ENCODE peak calls at places on chromosomes 11 and 22, in nine cellular contexts. Q is T-helper 17 cell; C is stimulated activated CD4-positive, alpha-beta T cell treated with anti-CD3 and anti-CD28 coated beads, Interleukin-1b, Interleukin-23, amount 100 ng/mL, for 1 hour; N is H54; L is ovary; U is neuronal stem cell; Z is foreskin fibroblast; O is stimulated activated CD8-positive, alpha-beta memory T cell treated with anti-CD3 and anti-CD28 coated beads, Interleukin-15, amount 100 ng/mL, for 4 hours; H is EL. E is an unnamed sample.

GRCh38 chr11:90805172-90805571 is 582.3 kb upstream of the CHORDC1 start:
- DNase-seq in L (no peak), N (no peak), H (no peak), U (no peak), O (no peak), C (no peak), Z (no peak), Q (no peak), E (peak; percentile 0)

GRCh38 chr11:110299006-110299785 is 2.8 kb upstream of the RDX start:
- DNase-seq in N (no peak), U (no peak), O (no peak), C (no peak), Z (no peak), Q (no peak), L (no peak), H (no peak), E (no peak)

GRCh38 chr11:63020671-63021255 is 5.1 kb upstream of the SLC22A8 start:
- DNase-seq in Z (no peak), N (peak; percentile 44), H (peak; percentile 15), C (no peak), U (peak; percentile 33), L (no peak), Q (no peak), O (no peak), E (no peak)

GRCh38 chr22:37701121-37701786 is 4.4 kb downstream of the TRIOBP start:
- DNase-seq in O (no peak), H (no peak), C (no peak), L (no peak), U (no peak), Q (no peak), N (no peak), Z (no peak), E (no peak)

GRCh38 chr22:26660961-26661578 is 3.7 kb downstream of the MIAT start:
- DNase-seq in U (peak; percentile 80), H (no peak), O (no peak), L (no peak), N (no peak), Z (no peak), C (no peak), Q (no peak), E (no peak)

GRCh38 chr11:134669796-134670195 is 257.8 kb upstream of the B3GAT1 start:
- DNase-seq in Z (no peak), L (no peak), O (no peak), C (no peak), H (no peak), N (no peak), Q (no peak), U (no peak), E (no peak)

GRCh38 chr11:73326929-73327811 is 19.1 kb downstream of the ARHGEF17 start:
- DNase-seq in N (no peak), O (no peak), Q (no peak), L (no peak), U (no peak), Z (no peak), C (no peak), H (peak; percentile 48), E (peak; percentile 78)

GRCh38 chr22:32204211-32204855 is 540 bp downstream of the RFPL2 start:
- DNase-seq in H (no peak), N (no peak), Z (no peak), C (no peak), L (no peak), U (no peak), O (no peak), Q (no peak), E (no peak)

GRCh38 chr22:36197065-36197440 is 4.6 kb downstream of the APOL4 start:
- DNase-seq in Z (no peak), C (no peak), U (peak; percentile 79), Q (no peak), H (peak; percentile 63), N (no peak), L (peak; percentile 88), O (no peak), E (peak; percentile 91)

GRCh38 chr22:42937164-42937854 is 77.6 kb downstream of the PACSIN2 start:
- DNase-seq in H (peak; percentile 84), U (no peak), L (no peak), O (no peak), C (no peak), Z (peak; percentile 63), N (peak; percentile 57), Q (no peak), E (peak; percentile 94)

GRCh38 chr11:37712246-37712645 is 1114.2 kb upstream of the RAG2 start:
- DNase-seq in L (no peak), O (no peak), Q (no peak), Z (no peak), C (no peak), N (no peak), U (peak; percentile 14), H (peak; percentile 17), E (no peak)

GRCh38 chr11:57474751-57475115 is 14.4 kb downstream of the RTN4RL2 start:
- DNase-seq in Q (no peak), O (no peak), H (no peak), Z (no peak), N (no peak), L (no peak), U (no peak), C (no peak), E (no peak)

GRCh38 chr11:2507212-2507901 is 62.5 kb downstream of the KCNQ1 start:
- DNase-seq in C (no peak), O (no peak), Q (no peak), H (no peak), L (no peak), Z (no peak), N (no peak), U (no peak), E (no peak)

GRCh38 chr11:13666708-13667107 is 1.8 kb upstream of the FAR1 start:
- DNase-seq in U (no peak), O (no peak), Z (no peak), Q (no peak), L (no peak), C (no peak), N (no peak), H (no peak), E (no peak)

GRCh38 chr11:44936527-44936926 is 14.2 kb downstream of the TP53I11 start:
- DNase-seq in C (peak; percentile 75), O (peak; percentile 66), N (peak; percentile 65), Q (peak; percentile 62), U (peak; percentile 88), L (peak; percentile 84), H (peak; percentile 75), Z (peak; percentile 66), E (peak; percentile 74)

GRCh38 chr11:34315006-34315793 is 42.6 kb downstream of the ABTB2 start:
- DNase-seq in H (no peak), O (no peak), N (no peak), Z (no peak), U (no peak), L (no peak), C (no peak), Q (no peak), E (no peak)

GRCh38 chr22:25406510-25407210 is 157.8 kb upstream of the GRK3 start:
- DNase-seq in Z (no peak), H (no peak), L (no peak), O (no peak), U (no peak), N (no peak), C (no peak), Q (no peak), E (no peak)

GRCh38 chr11:14318581-14318981 is 40.4 kb downstream of the RRAS2 start:
- DNase-seq in N (no peak), C (no peak), H (peak; percentile 27), L (no peak), O (no peak), Q (no peak), Z (no peak), U (no peak), E (peak; percentile 59)

GRCh38 chr11:17748761-17749721 is 14.5 kb downstream of the KCNC1 start:
- DNase-seq in L (no peak), C (no peak), O (no peak), H (no peak), Q (no peak), N (no peak), Z (no peak), U (no peak), E (no peak)

GRCh38 chr11:61277973-61278565 is 17.0 kb downstream of the VWCE start:
- DNase-seq in Z (no peak), H (no peak), O (no peak), N (no peak), Q (no peak), L (no peak), U (no peak), C (no peak), E (no peak)

GRCh38 chr11:67493548-67494370 is 10.9 kb downstream of the AIP start:
- DNase-seq in Q (no peak), N (no peak), L (no peak), Z (no peak), O (no peak), C (no peak), U (no peak), H (no peak), E (no peak)

GRCh38 chr11:2121227-2122130 is 17.7 kb downstream of the IGF2 start:
- DNase-seq in H (no peak), O (no peak), N (no peak), C (no peak), Q (no peak), U (no peak), L (no peak), Z (no peak), E (no peak)

GRCh38 chr11:85682330-85683305 is 3.4 kb downstream of the CCDC89 start:
- DNase-seq in N (no peak), H (peak; percentile 66), Q (peak; percentile 43), C (peak; percentile 42), O (peak; percentile 33), U (no peak), Z (peak; percentile 24), L (peak; percentile 79), E (peak; percentile 23)

GRCh38 chr11:88415495-88415894 is 78.0 kb upstream of the CTSC start:
- DNase-seq in Q (no peak), N (no peak), C (no peak), U (no peak), Z (no peak), L (no peak), H (no peak), O (no peak), E (no peak)

GRCh38 chr11:65298131-65298535 is 16.5 kb upstream of the CDC42EP2 start:
- DNase-seq in Q (no peak), O (no peak), L (peak; percentile 83), N (no peak), C (no peak), H (no peak), Z (peak; percentile 71), U (no peak), E (no peak)

GRCh38 chr11:10293423-10294288 is at the start of gene SBF2:
- DNase-seq in Z (peak; percentile 95), O (peak; percentile 59), C (peak; percentile 66), L (peak; percentile 85), H (peak; percentile 95), N (peak; percentile 93), U (peak; percentile 91), Q (peak; percentile 73), E (peak; percentile 97)

GRCh38 chr11:12240669-12241068 is 130.3 kb downstream of the MICAL2 start:
- DNase-seq in Q (no peak), L (no peak), U (no peak), C (no peak), H (no peak), N (no peak), Z (no peak), O (no peak), E (no peak)

GRCh38 chr11:11620966-11621880 is 582 bp downstream of the GALNT18 start:
- DNase-seq in C (no peak), N (peak; percentile 26), L (peak; percentile 30), Q (no peak), U (peak; percentile 40), H (peak; percentile 18), O (no peak), Z (peak; percentile 18), E (peak; percentile 9)